ENCODE peak calls at places on chromosomes 11 and 22, in six cellular contexts. K, D, P, G, Z and F are unnamed samples.

GRCh38 chr11:122746050-122746478 is 90.5 kb downstream of the UBASH3B start:
- DNase-seq in G (no peak), D (no peak), K (no peak), P (peak; percentile 61), Z (no peak), F (no peak)

GRCh38 chr11:27646051-27646818 is 54.0 kb downstream of the BDNF start:
- DNase-seq in P (no peak), D (no peak), Z (no peak), K (peak; percentile 33), G (no peak), F (no peak)

GRCh38 chr11:128559496-128560103 is 27.8 kb downstream of the ETS1 start:
- DNase-seq in K (peak; percentile 48), G (peak; percentile 39), D (no peak), Z (no peak), P (no peak), F (no peak)

GRCh38 chr22:44589831-44590230 is 91.8 kb upstream of the RTL6 start:
- DNase-seq in P (no peak), Z (no peak), D (no peak), G (no peak), K (no peak), F (no peak)

GRCh38 chr11:30987819-30988218 is 381.7 kb downstream of the DCDC1 start:
- DNase-seq in K (no peak), G (no peak), Z (no peak), D (no peak), P (no peak), F (no peak)

GRCh38 chr22:46087816-46088277 is 62.5 kb upstream of the PPARA start:
- DNase-seq in G (no peak), D (peak; percentile 88), K (peak; percentile 96), Z (no peak), P (no peak), F (peak; percentile 89)

GRCh38 chr22:22593964-22594656 is 35.0 kb upstream of the PRAME start:
- DNase-seq in P (peak; percentile 9), G (peak; percentile 66), Z (peak; percentile 59), D (peak; percentile 30), K (peak; percentile 58), F (no peak)

GRCh38 chr22:22520020-22520656 is at the start of gene ZNF280A:
- DNase-seq in P (no peak), Z (no peak), K (peak; percentile 12), D (no peak), G (no peak), F (no peak)

GRCh38 chr11:10858505-10859360 is 880 bp upstream of the ZBED5 start:
- DNase-seq in D (peak; percentile 65), G (peak; percentile 46), P (peak; percentile 25), K (peak; percentile 80), Z (peak; percentile 68), F (no peak)

GRCh38 chr11:37942081-37942480 is 1344.0 kb upstream of the RAG2 start:
- DNase-seq in Z (no peak), D (no peak), K (no peak), G (peak; percentile 85), P (no peak), F (no peak)

GRCh38 chr22:31853736-31854500 is 90.4 kb upstream of the YWHAH start:
- DNase-seq in Z (no peak), K (peak; percentile 28), D (no peak), P (no peak), G (no peak), F (no peak)

GRCh38 chr11:110308071-110308470 is 11.7 kb upstream of the RDX start:
- DNase-seq in Z (no peak), D (no peak), P (no peak), K (no peak), G (no peak), F (no peak)

GRCh38 chr11:14454861-14455632 is 44.6 kb downstream of the COPB1 start:
- DNase-seq in K (peak; percentile 65), D (no peak), G (peak; percentile 55), P (no peak), Z (no peak), F (no peak)